ENCODE peak calls at places on chromosomes 4 and X, in ten cellular contexts. N is KG1; X is ovary; C is foreskin keratinocyte; K is LoVo; V is small intestine; D is GM12878; I is NCI-H774; S is CD4-positive, alpha-beta T cell; R is stimulated activated naive B cell treated with anti-CD40 and anti-IgM and Interleukin-4, amounts not matched to agents 10 μg/mL and 1 μg/mL and 100 μg/mL, for 72 hours. J is an unnamed sample.

GRCh38 chr4:38605181-38605764 is 58.7 kb upstream of the KLF3 start:
- DNase-seq in N (no peak), X (no peak), C (no peak), K (no peak), V (no peak), D (no peak), I (no peak), S (no peak), R (no peak), J (no peak)

GRCh38 chrX:81708506-81708905 is 506.6 kb downstream of the SH3BGRL start:
- DNase-seq in N (no peak), X (no peak), C (no peak), K (no peak), V (no peak), D (no peak), I (no peak), S (no peak), R (no peak), J (no peak)

GRCh38 chrX:16643160-16643559 is 6.8 kb upstream of the S100G start:
- DNase-seq in N (no peak), X (no peak), C (peak; percentile 79), K (no peak), V (peak; percentile 37), D (no peak), I (no peak), S (no peak), R (no peak), J (no peak)

GRCh38 chr4:81919238-81919637 is 447.5 kb upstream of the RASGEF1B start:
- DNase-seq in N (no peak), X (no peak), C (no peak), K (no peak), V (peak; percentile 58), D (no peak), I (no peak), S (no peak), R (no peak), J (no peak)

GRCh38 chr4:86838141-86838540 is 11.0 kb downstream of the SLC10A6 start:
- DNase-seq in N (no peak), X (no peak), C (no peak), K (no peak), V (no peak), D (no peak), I (no peak), S (no peak), R (no peak), J (no peak)

GRCh38 chrX:118347131-118347530 is 1.2 kb downstream of the WDR44 start:
- DNase-seq in N (no peak), X (no peak), C (no peak), K (peak; percentile 2), V (peak; percentile 37), D (no peak), I (no peak), S (no peak), R (peak; percentile 3), J (no peak)

GRCh38 chrX:143642426-143642825 is 6.5 kb upstream of the SLITRK4 start:
- DNase-seq in N (no peak), X (no peak), C (no peak), K (no peak), V (no peak), D (no peak), I (no peak), S (no peak), R (no peak), J (no peak)

GRCh38 chrX:43474321-43474720 is 181.8 kb upstream of the MAOA start:
- DNase-seq in N (no peak), X (no peak), C (peak; percentile 18), K (peak; percentile 1), V (no peak), D (no peak), I (no peak), S (no peak), R (no peak), J (no peak)

GRCh38 chrX:113384628-113385027 is 544.0 kb upstream of the AMOT start:
- DNase-seq in N (no peak), X (no peak), C (peak; percentile 21), K (no peak), V (no peak), D (no peak), I (no peak), S (no peak), R (no peak), J (no peak)

GRCh38 chrX:44580466-44580865 is 37.8 kb upstream of the FUNDC1 start:
- DNase-seq in N (no peak), X (no peak), C (peak; percentile 74), K (peak; percentile 6), V (peak; percentile 0), D (no peak), I (no peak), S (no peak), R (no peak), J (no peak)

GRCh38 chrX:47187106-47187677 is 6.4 kb upstream of the UBA1 start:
- DNase-seq in N (no peak), X (no peak), C (no peak), K (no peak), V (no peak), D (no peak), I (no peak), S (no peak), R (no peak), J (no peak)

GRCh38 chr4:121794505-121795192 is 6.5 kb upstream of the EXOSC9 start:
- DNase-seq in N (no peak), X (no peak), C (no peak), K (no peak), V (no peak), D (no peak), I (no peak), S (no peak), R (no peak), J (no peak)

GRCh38 chr4:85391011-85391410 is 83.9 kb upstream of the ARHGAP24 start:
- DNase-seq in N (no peak), X (no peak), C (no peak), K (no peak), V (no peak), D (no peak), I (no peak), S (no peak), R (no peak), J (no peak)

GRCh38 chr4:185122681-185123345 is 20.3 kb upstream of the SLC25A4 start:
- DNase-seq in N (no peak), X (no peak), C (no peak), K (peak; percentile 30), V (no peak), D (no peak), I (no peak), S (no peak), R (no peak), J (no peak)